ENCODE peak calls at places on chromosomes 11 and 22, in five cellular contexts. N is psoas muscle, V is brain microvascular endothelial cell, M is keratinocyte, Q is mammary epithelial cell. H is an unnamed sample.

GRCh38 chr11:118152552-118153471 is at the start of gene SCN4B:
- DNase-seq in N (peak), M (no peak), Q (peak), V (peak), H (peak)

GRCh38 chr22:47041201-47042115 is 279.0 kb downstream of the TBC1D22A start:
- DNase-seq in Q (no peak), N (no peak), M (no peak), V (no peak), H (no peak)

GRCh38 chr11:72686639-72687215 is 12.5 kb upstream of the PDE2A start:
- DNase-seq in Q (no peak), N (no peak), M (no peak), V (no peak), H (no peak)

GRCh38 chr11:122696662-122697061 is 41.1 kb downstream of the UBASH3B start:
- DNase-seq in Q (no peak), V (no peak), N (no peak), M (no peak), H (no peak)

GRCh38 chr11:12285811-12286222 is 91.6 kb upstream of the PARVA start:
- DNase-seq in Q (no peak), V (peak), M (no peak), N (no peak), H (peak)

GRCh38 chr11:116840746-116841296 is 3.4 kb upstream of the APOA1 start:
- DNase-seq in N (no peak), M (no peak), V (no peak), Q (no peak), H (no peak)

GRCh38 chr11:129620705-129621104 is 194.9 kb upstream of the TMEM45B start:
- DNase-seq in Q (peak), V (no peak), N (no peak), M (no peak), H (peak)

GRCh38 chr11:129815596-129816461 is at the start of gene TMEM45B:
- DNase-seq in Q (no peak), N (no peak), M (no peak), V (no peak), H (no peak)

GRCh38 chr22:27597703-27598444 is 203.7 kb downstream of the MN1 start:
- DNase-seq in M (no peak), N (no peak), V (no peak), Q (peak), H (no peak)

GRCh38 chr11:62404435-62404834 is 14.4 kb upstream of the SCGB1A1 start:
- DNase-seq in Q (no peak), V (no peak), M (no peak), N (no peak), H (no peak)

GRCh38 chr11:69089258-69089657 is 40.5 kb downstream of the TPCN2 start:
- DNase-seq in Q (peak), V (peak), N (peak), M (no peak), H (peak)

GRCh38 chr11:65355013-65355775 is 643 bp downstream of the TIGD3 start:
- DNase-seq in M (no peak), N (no peak), Q (no peak), V (no peak), H (no peak)

GRCh38 chr11:11178671-11179070 is 174.4 kb downstream of the CSNK2A3 start:
- DNase-seq in M (no peak), N (no peak), Q (peak), V (peak), H (no peak)

GRCh38 chr11:79052539-79052938 is 388.3 kb downstream of the TENM4 start:
- DNase-seq in V (peak), N (no peak), Q (no peak), M (no peak), H (peak)

GRCh38 chr22:24494535-24495364 is at the start of gene UPB1:
- DNase-seq in M (no peak), N (no peak), V (no peak), Q (no peak), H (no peak)

GRCh38 chr22:19201858-19202798 is 23.6 kb upstream of the SLC25A1 start:
- DNase-seq in N (no peak), V (no peak), M (no peak), Q (no peak), H (no peak)

GRCh38 chr22:24865508-24865907 is 59.5 kb downstream of the SGSM1 start:
- DNase-seq in M (no peak), V (no peak), N (no peak), Q (no peak), H (no peak)

GRCh38 chr11:83979593-83979992 is 693.4 kb upstream of the CCDC90B start:
- DNase-seq in Q (no peak), N (no peak), V (no peak), M (no peak), H (no peak)

GRCh38 chr11:12922418-12922817 is 86.7 kb upstream of the RASSF10 start:
- DNase-seq in V (no peak), N (no peak), M (no peak), Q (peak), H (peak)

GRCh38 chr22:16783453-16783852 is 41.8 kb downstream of the XKR3 start:
- DNase-seq in Q (no peak), M (no peak), N (no peak), V (no peak), H (no peak)

GRCh38 chr11:122375687-122376399 is 259.8 kb upstream of the BLID start:
- DNase-seq in V (peak), N (no peak), M (peak), Q (peak), H (peak)

DNA sequence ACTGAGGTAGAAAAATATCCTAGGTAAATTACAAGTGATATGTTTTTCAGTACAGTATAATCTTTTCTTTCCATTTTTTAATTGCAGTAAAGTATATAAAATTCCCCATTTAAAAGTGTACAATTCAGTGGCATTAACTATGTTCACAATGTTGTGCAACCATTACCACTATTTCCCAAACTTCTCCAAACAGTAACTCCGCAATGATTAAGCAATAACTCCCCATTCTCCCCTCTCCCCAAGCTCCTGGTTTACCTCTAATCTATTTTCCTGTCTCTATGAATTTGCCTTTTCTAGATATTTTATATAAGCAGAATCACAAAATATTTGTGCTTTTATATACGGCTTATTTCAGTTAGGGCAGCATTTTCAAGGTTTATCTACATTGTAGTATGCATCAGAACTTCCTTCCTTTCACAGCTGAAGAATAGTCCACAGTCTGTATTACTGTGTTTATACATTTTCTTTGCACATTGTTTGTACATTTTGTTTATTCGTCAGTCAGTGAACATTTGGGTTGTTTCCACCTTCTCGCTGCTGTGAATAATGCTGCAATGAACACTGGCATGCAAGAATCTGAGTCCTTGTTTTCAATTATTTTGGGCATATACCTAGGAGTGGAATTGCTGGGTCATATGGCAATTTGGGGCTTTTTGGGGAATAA is 110.7 kb downstream of the RPL27A start:
- DNase-seq in N (no peak), M (no peak), Q (no peak), V (no peak), H (no peak)
- TF ChIP-seq CTCF in N (no peak), M (no peak), Q (no peak), V (no peak), H (no peak)

GRCh38 chr11:114298701-114299090 is 2.5 kb downstream of the NNMT start:
- DNase-seq in Q (no peak), N (no peak), M (no peak), V (no peak), H (peak)
- H3K4me3 ChIP-seq in Q (peak), N (peak), M (no peak), V (peak), H (peak)

GRCh38 chr11:23539556-23539955 is 679.3 kb upstream of the CCDC179 start:
- DNase-seq in Q (no peak), N (no peak), M (no peak), V (peak), H (peak)

GRCh38 chr11:23542171-23542570 is 681.9 kb upstream of the CCDC179 start:
- DNase-seq in V (no peak), N (no peak), M (no peak), Q (no peak), H (no peak)

GRCh38 chr11:23542816-23543215 is 682.5 kb upstream of the CCDC179 start:
- DNase-seq in M (no peak), Q (no peak), N (no peak), V (no peak), H (no peak)

GRCh38 chr11:23536907-23537306 is 676.6 kb upstream of the CCDC179 start:
- DNase-seq in Q (no peak), M (no peak), N (no peak), V (no peak), H (no peak)

GRCh38 chr11:23540101-23540561 is 679.9 kb upstream of the CCDC179 start:
- DNase-seq in N (no peak), M (no peak), Q (peak), V (peak), H (peak)
- TF ChIP-seq CTCF in N (peak), M (peak), Q (peak), V (peak), H (peak)

GRCh38 chr22:30265851-30266444 is 703 bp downstream of the OSM start:
- DNase-seq in Q (no peak), N (no peak), M (no peak), V (no peak), H (no peak)
- H3K4me3 ChIP-seq in Q (no peak), N (peak), M (no peak), V (no peak), H (no peak)

GRCh38 chr11:41499429-41499828 is 40.0 kb upstream of the LRRC4C start:
- DNase-seq in M (no peak), V (no peak), N (no peak), Q (no peak), H (no peak)

GRCh38 chr11:41497974-41498373 is 38.5 kb upstream of the LRRC4C start:
- DNase-seq in M (no peak), N (no peak), Q (no peak), V (no peak), H (no peak)

GRCh38 chr11:41494716-41495115 is 35.3 kb upstream of the LRRC4C start:
- DNase-seq in V (no peak), M (no peak), N (no peak), Q (no peak), H (no peak)

DNA sequence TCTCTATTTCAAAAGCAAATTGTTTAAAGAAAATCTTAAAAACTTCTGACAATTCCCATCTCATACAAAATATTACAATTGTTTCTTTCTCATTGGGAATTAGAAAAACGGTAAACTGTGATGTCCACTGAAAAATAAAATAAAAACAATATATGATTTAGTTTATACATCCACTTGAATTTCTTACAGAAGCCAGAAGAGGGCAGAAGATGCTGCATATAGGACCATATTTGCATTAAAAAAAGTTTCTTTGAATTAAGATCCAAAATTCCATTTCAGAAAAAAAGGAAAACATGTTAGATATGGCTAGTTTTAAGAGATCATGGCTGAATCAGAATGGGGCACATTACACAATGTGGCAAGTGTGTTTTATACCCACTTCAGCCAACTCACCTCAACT is 39.3 kb upstream of the LRRC4C start:
- DNase-seq in V (no peak), M (no peak), N (no peak), Q (no peak), H (peak)
- TF ChIP-seq CTCF in V (peak), M (no peak), N (no peak), Q (peak), H (peak)

H was measured in astrocyte of the spinal cord.